ENCODE peak calls at places on chromosomes 6 and 20, in six cellular contexts. One of them, this sample, is unnamed.

GRCh38 chr6:8481727-8482126 is 46.4 kb upstream of the SLC35B3 start:
- DNase-seq in stimulated activated CD8-positive, alpha-beta memory T cell treated with anti-CD3 and anti-CD28 coated beads, Interleukin-4, amount 100 ng/mL, for 48 hours: no peak
- DNase-seq in activated naive CD4-positive, alpha-beta T cell: no peak
- DNase-seq in stimulated activated CD4-positive, alpha-beta T cell treated with anti-CD3 and anti-CD28 coated beads, Interleukin-1b, Interleukin-23, amount 100 ng/mL, for 4 hours: no peak
- DNase-seq in keratinocyte: no peak
- DNase-seq in GM10248: peak; percentile 22
- DNase-seq in this sample: no peak

GRCh38 chr6:77440206-77440976 is 22.9 kb downstream of the HTR1B start:
- DNase-seq in stimulated activated CD8-positive, alpha-beta memory T cell treated with anti-CD3 and anti-CD28 coated beads, Interleukin-4, amount 100 ng/mL, for 48 hours: no peak
- DNase-seq in activated naive CD4-positive, alpha-beta T cell: no peak
- DNase-seq in stimulated activated CD4-positive, alpha-beta T cell treated with anti-CD3 and anti-CD28 coated beads, Interleukin-1b, Interleukin-23, amount 100 ng/mL, for 4 hours: no peak
- DNase-seq in keratinocyte: no peak
- DNase-seq in GM10248: no peak
- DNase-seq in this sample: no peak

GRCh38 chr6:81844686-81845085 is 92.2 kb upstream of the TENT5A start:
- DNase-seq in stimulated activated CD8-positive, alpha-beta memory T cell treated with anti-CD3 and anti-CD28 coated beads, Interleukin-4, amount 100 ng/mL, for 48 hours: no peak
- DNase-seq in activated naive CD4-positive, alpha-beta T cell: no peak
- DNase-seq in stimulated activated CD4-positive, alpha-beta T cell treated with anti-CD3 and anti-CD28 coated beads, Interleukin-1b, Interleukin-23, amount 100 ng/mL, for 4 hours: no peak
- DNase-seq in keratinocyte: no peak
- DNase-seq in GM10248: no peak
- DNase-seq in this sample: no peak

GRCh38 chr6:14467591-14467990 is 350.0 kb downstream of the CD83 start:
- DNase-seq in stimulated activated CD8-positive, alpha-beta memory T cell treated with anti-CD3 and anti-CD28 coated beads, Interleukin-4, amount 100 ng/mL, for 48 hours: no peak
- DNase-seq in activated naive CD4-positive, alpha-beta T cell: no peak
- DNase-seq in stimulated activated CD4-positive, alpha-beta T cell treated with anti-CD3 and anti-CD28 coated beads, Interleukin-1b, Interleukin-23, amount 100 ng/mL, for 4 hours: no peak
- DNase-seq in keratinocyte: no peak
- DNase-seq in GM10248: no peak
- DNase-seq in this sample: no peak

GRCh38 chr6:157548635-157549467 is 167.9 kb downstream of the ZDHHC14 start:
- DNase-seq in stimulated activated CD8-positive, alpha-beta memory T cell treated with anti-CD3 and anti-CD28 coated beads, Interleukin-4, amount 100 ng/mL, for 48 hours: no peak
- DNase-seq in activated naive CD4-positive, alpha-beta T cell: no peak
- DNase-seq in stimulated activated CD4-positive, alpha-beta T cell treated with anti-CD3 and anti-CD28 coated beads, Interleukin-1b, Interleukin-23, amount 100 ng/mL, for 4 hours: no peak
- DNase-seq in keratinocyte: no peak
- DNase-seq in GM10248: no peak
- DNase-seq in this sample: no peak

GRCh38 chr6:13370623-13371022 is 42.3 kb upstream of the TBC1D7 start:
- DNase-seq in stimulated activated CD8-positive, alpha-beta memory T cell treated with anti-CD3 and anti-CD28 coated beads, Interleukin-4, amount 100 ng/mL, for 48 hours: no peak
- DNase-seq in activated naive CD4-positive, alpha-beta T cell: no peak
- DNase-seq in stimulated activated CD4-positive, alpha-beta T cell treated with anti-CD3 and anti-CD28 coated beads, Interleukin-1b, Interleukin-23, amount 100 ng/mL, for 4 hours: no peak
- DNase-seq in keratinocyte: peak; percentile 93
- DNase-seq in GM10248: no peak
- DNase-seq in this sample: no peak

GRCh38 chr6:2760882-2761842 is 4.0 kb upstream of the WRNIP1 start:
- DNase-seq in stimulated activated CD8-positive, alpha-beta memory T cell treated with anti-CD3 and anti-CD28 coated beads, Interleukin-4, amount 100 ng/mL, for 48 hours: no peak
- DNase-seq in activated naive CD4-positive, alpha-beta T cell: no peak
- DNase-seq in stimulated activated CD4-positive, alpha-beta T cell treated with anti-CD3 and anti-CD28 coated beads, Interleukin-1b, Interleukin-23, amount 100 ng/mL, for 4 hours: no peak
- DNase-seq in keratinocyte: no peak
- DNase-seq in GM10248: no peak
- DNase-seq in this sample: peak; percentile 55

GRCh38 chr20:19658137-19658536 is 99.9 kb upstream of the RIN2 start:
- DNase-seq in stimulated activated CD8-positive, alpha-beta memory T cell treated with anti-CD3 and anti-CD28 coated beads, Interleukin-4, amount 100 ng/mL, for 48 hours: no peak
- DNase-seq in activated naive CD4-positive, alpha-beta T cell: no peak
- DNase-seq in stimulated activated CD4-positive, alpha-beta T cell treated with anti-CD3 and anti-CD28 coated beads, Interleukin-1b, Interleukin-23, amount 100 ng/mL, for 4 hours: no peak
- DNase-seq in keratinocyte: no peak
- DNase-seq in GM10248: peak; percentile 49
- DNase-seq in this sample: no peak

GRCh38 chr6:117167520-117168271 is 97.7 kb upstream of the VGLL2 start:
- DNase-seq in stimulated activated CD8-positive, alpha-beta memory T cell treated with anti-CD3 and anti-CD28 coated beads, Interleukin-4, amount 100 ng/mL, for 48 hours: no peak
- DNase-seq in activated naive CD4-positive, alpha-beta T cell: no peak
- DNase-seq in stimulated activated CD4-positive, alpha-beta T cell treated with anti-CD3 and anti-CD28 coated beads, Interleukin-1b, Interleukin-23, amount 100 ng/mL, for 4 hours: no peak
- DNase-seq in keratinocyte: peak; percentile 93
- DNase-seq in GM10248: no peak
- DNase-seq in this sample: peak; percentile 96

GRCh38 chr6:51868591-51869355 is 218.6 kb downstream of the PKHD1 start:
- DNase-seq in stimulated activated CD8-positive, alpha-beta memory T cell treated with anti-CD3 and anti-CD28 coated beads, Interleukin-4, amount 100 ng/mL, for 48 hours: no peak
- DNase-seq in activated naive CD4-positive, alpha-beta T cell: no peak
- DNase-seq in stimulated activated CD4-positive, alpha-beta T cell treated with anti-CD3 and anti-CD28 coated beads, Interleukin-1b, Interleukin-23, amount 100 ng/mL, for 4 hours: no peak
- DNase-seq in keratinocyte: no peak
- DNase-seq in GM10248: no peak
- DNase-seq in this sample: peak; percentile 64

GRCh38 chr20:57106692-57107091 is 159.7 kb downstream of the BMP7 start:
- DNase-seq in stimulated activated CD8-positive, alpha-beta memory T cell treated with anti-CD3 and anti-CD28 coated beads, Interleukin-4, amount 100 ng/mL, for 48 hours: no peak
- DNase-seq in activated naive CD4-positive, alpha-beta T cell: no peak
- DNase-seq in stimulated activated CD4-positive, alpha-beta T cell treated with anti-CD3 and anti-CD28 coated beads, Interleukin-1b, Interleukin-23, amount 100 ng/mL, for 4 hours: no peak
- DNase-seq in keratinocyte: no peak
- DNase-seq in GM10248: no peak
- DNase-seq in this sample: no peak

GRCh38 chr20:62052842-62053464 is 12.7 kb downstream of the TAF4 start:
- DNase-seq in stimulated activated CD8-positive, alpha-beta memory T cell treated with anti-CD3 and anti-CD28 coated beads, Interleukin-4, amount 100 ng/mL, for 48 hours: no peak
- DNase-seq in activated naive CD4-positive, alpha-beta T cell: no peak
- DNase-seq in stimulated activated CD4-positive, alpha-beta T cell treated with anti-CD3 and anti-CD28 coated beads, Interleukin-1b, Interleukin-23, amount 100 ng/mL, for 4 hours: no peak
- DNase-seq in keratinocyte: no peak
- DNase-seq in GM10248: no peak
- DNase-seq in this sample: no peak

GRCh38 chr6:109491207-109491938 is 8.4 kb upstream of the ZBTB24 start:
- DNase-seq in stimulated activated CD8-positive, alpha-beta memory T cell treated with anti-CD3 and anti-CD28 coated beads, Interleukin-4, amount 100 ng/mL, for 48 hours: no peak
- DNase-seq in activated naive CD4-positive, alpha-beta T cell: no peak
- DNase-seq in stimulated activated CD4-positive, alpha-beta T cell treated with anti-CD3 and anti-CD28 coated beads, Interleukin-1b, Interleukin-23, amount 100 ng/mL, for 4 hours: no peak
- DNase-seq in keratinocyte: no peak
- DNase-seq in GM10248: no peak
- DNase-seq in this sample: no peak

GRCh38 chr6:25278557-25278913 is 639 bp upstream of the CARMIL1 start:
- DNase-seq in stimulated activated CD8-positive, alpha-beta memory T cell treated with anti-CD3 and anti-CD28 coated beads, Interleukin-4, amount 100 ng/mL, for 48 hours: no peak
- DNase-seq in activated naive CD4-positive, alpha-beta T cell: no peak
- DNase-seq in stimulated activated CD4-positive, alpha-beta T cell treated with anti-CD3 and anti-CD28 coated beads, Interleukin-1b, Interleukin-23, amount 100 ng/mL, for 4 hours: no peak
- DNase-seq in keratinocyte: no peak
- DNase-seq in GM10248: no peak
- DNase-seq in this sample: no peak

GRCh38 chr6:87210979-87211378 is 55.6 kb downstream of the ZNF292 start:
- DNase-seq in stimulated activated CD8-positive, alpha-beta memory T cell treated with anti-CD3 and anti-CD28 coated beads, Interleukin-4, amount 100 ng/mL, for 48 hours: no peak
- DNase-seq in activated naive CD4-positive, alpha-beta T cell: no peak
- DNase-seq in stimulated activated CD4-positive, alpha-beta T cell treated with anti-CD3 and anti-CD28 coated beads, Interleukin-1b, Interleukin-23, amount 100 ng/mL, for 4 hours: no peak
- DNase-seq in keratinocyte: no peak
- DNase-seq in GM10248: peak; percentile 54
- DNase-seq in this sample: no peak

GRCh38 chr6:81534934-81535465 is 217.5 kb downstream of the TENT5A start:
- DNase-seq in stimulated activated CD8-positive, alpha-beta memory T cell treated with anti-CD3 and anti-CD28 coated beads, Interleukin-4, amount 100 ng/mL, for 48 hours: no peak
- DNase-seq in activated naive CD4-positive, alpha-beta T cell: no peak
- DNase-seq in stimulated activated CD4-positive, alpha-beta T cell treated with anti-CD3 and anti-CD28 coated beads, Interleukin-1b, Interleukin-23, amount 100 ng/mL, for 4 hours: no peak
- DNase-seq in keratinocyte: no peak
- DNase-seq in GM10248: no peak
- DNase-seq in this sample: no peak

GRCh38 chr6:6654599-6655575 is 66.4 kb downstream of the LY86 start:
- DNase-seq in stimulated activated CD8-positive, alpha-beta memory T cell treated with anti-CD3 and anti-CD28 coated beads, Interleukin-4, amount 100 ng/mL, for 48 hours: peak; percentile 61
- DNase-seq in activated naive CD4-positive, alpha-beta T cell: no peak
- DNase-seq in stimulated activated CD4-positive, alpha-beta T cell treated with anti-CD3 and anti-CD28 coated beads, Interleukin-1b, Interleukin-23, amount 100 ng/mL, for 4 hours: peak; percentile 29
- DNase-seq in keratinocyte: no peak
- DNase-seq in GM10248: no peak
- DNase-seq in this sample: no peak

GRCh38 chr20:60957621-60958020 is 294.4 kb upstream of the CDH4 start:
- DNase-seq in stimulated activated CD8-positive, alpha-beta memory T cell treated with anti-CD3 and anti-CD28 coated beads, Interleukin-4, amount 100 ng/mL, for 48 hours: no peak
- DNase-seq in activated naive CD4-positive, alpha-beta T cell: no peak
- DNase-seq in stimulated activated CD4-positive, alpha-beta T cell treated with anti-CD3 and anti-CD28 coated beads, Interleukin-1b, Interleukin-23, amount 100 ng/mL, for 4 hours: no peak
- DNase-seq in keratinocyte: no peak
- DNase-seq in GM10248: no peak
- DNase-seq in this sample: no peak

GRCh38 chr6:80217799-80218198 is 111.3 kb downstream of the BCKDHB start:
- DNase-seq in stimulated activated CD8-positive, alpha-beta memory T cell treated with anti-CD3 and anti-CD28 coated beads, Interleukin-4, amount 100 ng/mL, for 48 hours: no peak
- DNase-seq in activated naive CD4-positive, alpha-beta T cell: no peak
- DNase-seq in stimulated activated CD4-positive, alpha-beta T cell treated with anti-CD3 and anti-CD28 coated beads, Interleukin-1b, Interleukin-23, amount 100 ng/mL, for 4 hours: no peak
- DNase-seq in keratinocyte: no peak
- DNase-seq in GM10248: no peak
- DNase-seq in this sample: no peak

GRCh38 chr20:58938078-58938477 is 43.0 kb upstream of the NELFCD start:
- DNase-seq in stimulated activated CD8-positive, alpha-beta memory T cell treated with anti-CD3 and anti-CD28 coated beads, Interleukin-4, amount 100 ng/mL, for 48 hours: no peak
- DNase-seq in activated naive CD4-positive, alpha-beta T cell: no peak
- DNase-seq in stimulated activated CD4-positive, alpha-beta T cell treated with anti-CD3 and anti-CD28 coated beads, Interleukin-1b, Interleukin-23, amount 100 ng/mL, for 4 hours: no peak
- DNase-seq in keratinocyte: no peak
- DNase-seq in GM10248: no peak
- DNase-seq in this sample: no peak

GRCh38 chr6:80363501-80363900 is 257.0 kb downstream of the BCKDHB start:
- DNase-seq in stimulated activated CD8-positive, alpha-beta memory T cell treated with anti-CD3 and anti-CD28 coated beads, Interleukin-4, amount 100 ng/mL, for 48 hours: no peak
- DNase-seq in activated naive CD4-positive, alpha-beta T cell: no peak
- DNase-seq in stimulated activated CD4-positive, alpha-beta T cell treated with anti-CD3 and anti-CD28 coated beads, Interleukin-1b, Interleukin-23, amount 100 ng/mL, for 4 hours: no peak
- DNase-seq in keratinocyte: no peak
- DNase-seq in GM10248: no peak
- DNase-seq in this sample: no peak

GRCh38 chr6:80642452-80642851 is 536.0 kb downstream of the BCKDHB start:
- DNase-seq in stimulated activated CD8-positive, alpha-beta memory T cell treated with anti-CD3 and anti-CD28 coated beads, Interleukin-4, amount 100 ng/mL, for 48 hours: no peak
- DNase-seq in activated naive CD4-positive, alpha-beta T cell: no peak
- DNase-seq in stimulated activated CD4-positive, alpha-beta T cell treated with anti-CD3 and anti-CD28 coated beads, Interleukin-1b, Interleukin-23, amount 100 ng/mL, for 4 hours: no peak
- DNase-seq in keratinocyte: no peak
- DNase-seq in GM10248: no peak
- DNase-seq in this sample: no peak

GRCh38 chr6:43809417-43810305 is 39.6 kb downstream of the VEGFA start:
- DNase-seq in stimulated activated CD8-positive, alpha-beta memory T cell treated with anti-CD3 and anti-CD28 coated beads, Interleukin-4, amount 100 ng/mL, for 48 hours: no peak
- DNase-seq in activated naive CD4-positive, alpha-beta T cell: no peak
- DNase-seq in stimulated activated CD4-positive, alpha-beta T cell treated with anti-CD3 and anti-CD28 coated beads, Interleukin-1b, Interleukin-23, amount 100 ng/mL, for 4 hours: no peak
- DNase-seq in keratinocyte: no peak
- DNase-seq in GM10248: no peak
- DNase-seq in this sample: peak; percentile 36

GRCh38 chr20:32585011-32585518 is at the start of gene NOL4L:
- DNase-seq in stimulated activated CD8-positive, alpha-beta memory T cell treated with anti-CD3 and anti-CD28 coated beads, Interleukin-4, amount 100 ng/mL, for 48 hours: peak; percentile 62
- DNase-seq in activated naive CD4-positive, alpha-beta T cell: no peak
- DNase-seq in stimulated activated CD4-positive, alpha-beta T cell treated with anti-CD3 and anti-CD28 coated beads, Interleukin-1b, Interleukin-23, amount 100 ng/mL, for 4 hours: peak; percentile 45
- DNase-seq in keratinocyte: no peak
- DNase-seq in GM10248: no peak
- DNase-seq in this sample: no peak

GRCh38 chr6:49453221-49453620 is 9.8 kb downstream of the MMUT start:
- DNase-seq in stimulated activated CD8-positive, alpha-beta memory T cell treated with anti-CD3 and anti-CD28 coated beads, Interleukin-4, amount 100 ng/mL, for 48 hours: no peak
- DNase-seq in activated naive CD4-positive, alpha-beta T cell: no peak
- DNase-seq in stimulated activated CD4-positive, alpha-beta T cell treated with anti-CD3 and anti-CD28 coated beads, Interleukin-1b, Interleukin-23, amount 100 ng/mL, for 4 hours: no peak
- DNase-seq in keratinocyte: no peak
- DNase-seq in GM10248: no peak
- DNase-seq in this sample: no peak

GRCh38 chr20:63315240-63315981 is 22.4 kb downstream of the COL20A1 start:
- DNase-seq in stimulated activated CD8-positive, alpha-beta memory T cell treated with anti-CD3 and anti-CD28 coated beads, Interleukin-4, amount 100 ng/mL, for 48 hours: no peak
- DNase-seq in activated naive CD4-positive, alpha-beta T cell: no peak
- DNase-seq in stimulated activated CD4-positive, alpha-beta T cell treated with anti-CD3 and anti-CD28 coated beads, Interleukin-1b, Interleukin-23, amount 100 ng/mL, for 4 hours: no peak
- DNase-seq in keratinocyte: no peak
- DNase-seq in GM10248: no peak
- DNase-seq in this sample: no peak

GRCh38 chr6:150037526-150038201 is 12.3 kb upstream of the RAET1L start:
- DNase-seq in stimulated activated CD8-positive, alpha-beta memory T cell treated with anti-CD3 and anti-CD28 coated beads, Interleukin-4, amount 100 ng/mL, for 48 hours: peak; percentile 26
- DNase-seq in activated naive CD4-positive, alpha-beta T cell: no peak
- DNase-seq in stimulated activated CD4-positive, alpha-beta T cell treated with anti-CD3 and anti-CD28 coated beads, Interleukin-1b, Interleukin-23, amount 100 ng/mL, for 4 hours: no peak
- DNase-seq in keratinocyte: no peak
- DNase-seq in GM10248: no peak
- DNase-seq in this sample: no peak

GRCh38 chr6:130020106-130020851 is 1.9 kb downstream of the L3MBTL3 start:
- DNase-seq in stimulated activated CD8-positive, alpha-beta memory T cell treated with anti-CD3 and anti-CD28 coated beads, Interleukin-4, amount 100 ng/mL, for 48 hours: peak; percentile 49
- DNase-seq in activated naive CD4-positive, alpha-beta T cell: peak; percentile 40
- DNase-seq in stimulated activated CD4-positive, alpha-beta T cell treated with anti-CD3 and anti-CD28 coated beads, Interleukin-1b, Interleukin-23, amount 100 ng/mL, for 4 hours: peak; percentile 21
- DNase-seq in keratinocyte: no peak
- DNase-seq in GM10248: peak; percentile 38
- DNase-seq in this sample: no peak

GRCh38 chr20:58174708-58175287 is 53.7 kb downstream of the ANKRD60 start:
- DNase-seq in stimulated activated CD8-positive, alpha-beta memory T cell treated with anti-CD3 and anti-CD28 coated beads, Interleukin-4, amount 100 ng/mL, for 48 hours: no peak
- DNase-seq in activated naive CD4-positive, alpha-beta T cell: no peak
- DNase-seq in stimulated activated CD4-positive, alpha-beta T cell treated with anti-CD3 and anti-CD28 coated beads, Interleukin-1b, Interleukin-23, amount 100 ng/mL, for 4 hours: no peak
- DNase-seq in keratinocyte: no peak
- DNase-seq in GM10248: no peak
- DNase-seq in this sample: no peak

GRCh38 chr20:24681634-24682495 is 212.4 kb downstream of the SYNDIG1 start:
- DNase-seq in stimulated activated CD8-positive, alpha-beta memory T cell treated with anti-CD3 and anti-CD28 coated beads, Interleukin-4, amount 100 ng/mL, for 48 hours: no peak
- DNase-seq in activated naive CD4-positive, alpha-beta T cell: no peak
- DNase-seq in stimulated activated CD4-positive, alpha-beta T cell treated with anti-CD3 and anti-CD28 coated beads, Interleukin-1b, Interleukin-23, amount 100 ng/mL, for 4 hours: no peak
- DNase-seq in keratinocyte: no peak
- DNase-seq in GM10248: no peak
- DNase-seq in this sample: no peak

GRCh38 chr20:53032021-53033001 is 60.2 kb downstream of the TSHZ2 start:
- DNase-seq in stimulated activated CD8-positive, alpha-beta memory T cell treated with anti-CD3 and anti-CD28 coated beads, Interleukin-4, amount 100 ng/mL, for 48 hours: no peak
- DNase-seq in activated naive CD4-positive, alpha-beta T cell: no peak
- DNase-seq in stimulated activated CD4-positive, alpha-beta T cell treated with anti-CD3 and anti-CD28 coated beads, Interleukin-1b, Interleukin-23, amount 100 ng/mL, for 4 hours: no peak
- DNase-seq in keratinocyte: no peak
- DNase-seq in GM10248: no peak
- DNase-seq in this sample: peak; percentile 45

This sample was measured in epithelial cell of prostate.